ENCODE peak calls at places on chromosome 13, in ten cellular contexts. D is mesendoderm; S is spleen; X is gastrocnemius medialis; O is thoracic aorta; F is A549; R is ovary; U is fibroblast of the aortic adventitia; M is CD4-positive, alpha-beta memory T cell; C is aorta. K is an unnamed sample.
A peak's percentile ranks its signal among the peaks of the same experiment; 100 is the strongest.

GRCh38 chr13:45670481-45670880 is 31.6 kb upstream of the CBY2 start:
- DNase-seq in F (no peak), X (no peak), C (no peak), D (no peak), O (no peak), U (no peak), R (no peak), S (no peak), M (no peak), K (no peak)

GRCh38 chr13:72403396-72404010 is 323.9 kb downstream of the MZT1 start:
- DNase-seq in S (no peak), C (no peak), O (no peak), R (no peak), X (no peak), D (no peak), F (no peak), M (no peak), U (no peak), K (peak; percentile 46)

GRCh38 chr13:68369739-68370138 is 1139.6 kb upstream of the PCDH9 start:
- DNase-seq in M (no peak), U (no peak), R (no peak), X (no peak), O (no peak), S (no peak), D (peak; percentile 39), C (no peak), F (peak; percentile 59), K (peak; percentile 60)

GRCh38 chr13:74529968-74530367 is 395.8 kb upstream of the KLF12 start:
- DNase-seq in S (no peak), R (no peak), M (no peak), C (no peak), O (no peak), D (no peak), F (no peak), U (no peak), X (no peak), K (no peak)

GRCh38 chr13:81020010-81020409 is 679.1 kb upstream of the SPRY2 start:
- DNase-seq in M (no peak), C (no peak), D (no peak), U (no peak), S (no peak), F (no peak), X (no peak), R (no peak), O (no peak), K (no peak)

GRCh38 chr13:49071341-49071937 is 95.7 kb downstream of the FNDC3A start:
- DNase-seq in O (no peak), U (no peak), X (no peak), F (no peak), C (no peak), M (no peak), S (no peak), R (no peak), D (no peak), K (no peak)

GRCh38 chr13:45932611-45933182 is 81.1 kb upstream of the SIAH3 start:
- DNase-seq in F (no peak), U (no peak), S (no peak), X (no peak), R (no peak), C (no peak), M (no peak), D (no peak), O (no peak), K (no peak)

GRCh38 chr13:44921931-44922758 is 67.1 kb downstream of the NUFIP1 start:
- DNase-seq in D (no peak), U (peak; percentile 97), S (no peak), R (no peak), O (peak; percentile 62), C (peak; percentile 72), M (no peak), X (peak; percentile 89), F (peak; percentile 92), K (peak; percentile 95)

GRCh38 chr13:81927347-81927746 is 1586.4 kb upstream of the SPRY2 start:
- DNase-seq in U (no peak), D (peak; percentile 61), O (no peak), X (no peak), C (no peak), R (no peak), F (peak; percentile 4), S (no peak), M (no peak), K (peak; percentile 23)

GRCh38 chr13:32314968-32315254 is 252 bp downstream of the ZAR1L start:
- DNase-seq in F (peak; percentile 33), S (no peak), R (no peak), M (peak; percentile 69), C (peak; percentile 52), X (peak; percentile 2), O (no peak), D (peak; percentile 84), U (peak; percentile 58), K (peak; percentile 42)

GRCh38 chr13:30306762-30307193 is 573 bp downstream of the KATNAL1 start:
- DNase-seq in O (peak; percentile 88), M (peak; percentile 88), X (peak; percentile 86), D (peak; percentile 98), C (peak; percentile 96), F (peak; percentile 89), U (peak; percentile 92), S (peak; percentile 97), R (peak; percentile 95), K (peak; percentile 90)

GRCh38 chr13:106986033-106986484 is 418.1 kb upstream of the ARGLU1 start:
- DNase-seq in C (no peak), M (no peak), R (no peak), X (no peak), D (peak; percentile 82), U (no peak), S (no peak), F (no peak), O (no peak), K (no peak)
- H3K4me3 ChIP-seq in C (no peak overlapping the region), M (no peak overlapping the region), R (no peak overlapping the region), X (no peak overlapping the region), D (no peak overlapping the region), U (no peak overlapping the region), S (no peak overlapping the region), F (no peak overlapping the region), O (no peak overlapping the region), K (no peak overlapping the region)

DNA sequence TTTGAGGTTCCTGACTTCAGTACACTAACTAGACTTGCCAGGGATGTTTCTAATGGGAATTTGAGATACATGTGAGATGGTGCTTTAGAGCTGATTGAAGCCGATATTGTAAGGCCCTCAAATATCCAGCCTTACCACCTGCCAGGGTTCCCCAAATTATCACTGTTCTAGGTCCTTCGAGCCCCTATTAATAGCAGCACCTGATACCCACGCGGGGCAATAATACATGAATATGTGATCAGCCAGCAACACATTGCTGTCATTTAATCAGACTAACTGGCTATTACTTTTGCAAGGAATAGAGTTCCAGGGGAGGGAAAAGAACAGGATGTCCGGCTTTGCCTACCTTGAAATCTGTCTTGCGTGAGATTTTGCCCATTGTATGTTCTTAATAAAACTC is 5.1 kb downstream of the RGCC start:
- DNase-seq in F (no peak), D (no peak), C (no peak), M (no peak), S (no peak), O (no peak), X (no peak), U (no peak), R (no peak), K (no peak)
- H3K4me3 ChIP-seq in F (no peak overlapping the region), D (no peak overlapping the region), C (no peak overlapping the region), M (peak overlapping the region; percentile 58), S (no peak overlapping the region), O (no peak overlapping the region), X (peak overlapping the region; percentile 11), U (no peak overlapping the region), R (no peak overlapping the region), K (no peak overlapping the region)

GRCh38 chr13:23205807-23206206 is 25.0 kb downstream of the SGCG start:
- DNase-seq in F (no peak), M (no peak), C (no peak), O (no peak), R (no peak), X (no peak), D (no peak), U (no peak), S (no peak), K (no peak)

GRCh38 chr13:23202383-23202782 is 21.6 kb downstream of the SGCG start:
- DNase-seq in O (no peak), C (no peak), D (no peak), M (no peak), S (no peak), U (no peak), F (no peak), R (no peak), X (no peak), K (peak; percentile 6)

GRCh38 chr13:23201870-23202269 is 21.1 kb downstream of the SGCG start:
- DNase-seq in X (no peak), F (no peak), U (no peak), C (no peak), M (no peak), D (no peak), S (no peak), R (no peak), O (no peak), K (no peak)
- H3K4me3 ChIP-seq in X (no peak overlapping the region), F (no peak overlapping the region), U (no peak overlapping the region), C (no peak overlapping the region), M (no peak overlapping the region), D (no peak overlapping the region), S (no peak overlapping the region), R (no peak overlapping the region), O (no peak overlapping the region), K (no peak overlapping the region)

DNA sequence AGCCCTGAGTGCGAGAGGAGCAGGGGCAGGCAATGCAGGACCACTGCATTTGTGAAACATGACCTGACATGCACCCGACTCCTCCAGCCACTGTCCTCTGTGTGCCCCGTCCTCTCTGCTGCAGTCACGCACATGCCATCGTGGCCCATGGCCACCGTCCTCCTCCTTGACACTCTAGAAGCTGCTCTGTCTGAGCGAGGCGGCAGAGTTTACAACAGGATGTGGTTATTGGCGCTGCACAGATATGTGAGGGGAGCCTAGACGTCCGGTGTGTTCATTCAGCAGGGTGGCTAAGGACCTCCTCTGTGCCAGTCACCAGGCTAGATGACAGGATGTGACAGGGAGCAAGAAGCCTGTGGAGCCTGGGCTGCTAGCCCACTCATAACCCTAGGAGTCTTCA is 277.8 kb downstream of the FOXO1 start:
- DNase-seq in S (peak; percentile 93), M (peak; percentile 83), R (no peak), C (peak; percentile 64), X (no peak), F (no peak), U (no peak), O (no peak), D (no peak), K (no peak)
- H3K4me3 ChIP-seq in S (no peak overlapping the region), M (peak overlapping the region; percentile 85), R (no peak overlapping the region), C (no peak overlapping the region), X (no peak overlapping the region), F (no peak overlapping the region), U (no peak overlapping the region), O (no peak overlapping the region), D (no peak overlapping the region), K (no peak overlapping the region)

GRCh38 chr13:102260256-102260655 is 141.6 kb downstream of the FGF14 start:
- DNase-seq in U (no peak), R (no peak), F (no peak), D (no peak), S (no peak), C (no peak), X (no peak), O (no peak), M (no peak), K (no peak)
- H3K4me3 ChIP-seq in U (no peak overlapping the region), R (no peak overlapping the region), F (no peak overlapping the region), D (no peak overlapping the region), S (no peak overlapping the region), C (no peak overlapping the region), X (no peak overlapping the region), O (no peak overlapping the region), M (no peak overlapping the region), K (no peak overlapping the region)

GRCh38 chr13:21696865-21697448 is 26.1 kb downstream of the FGF9 start:
- DNase-seq in O (no peak), M (no peak), D (no peak), F (no peak), X (no peak), R (no peak), U (no peak), S (no peak), C (no peak), K (peak; percentile 50)
- H3K4me3 ChIP-seq in O (no peak overlapping the region), M (no peak overlapping the region), D (no peak overlapping the region), F (no peak overlapping the region), X (no peak overlapping the region), R (no peak overlapping the region), U (no peak overlapping the region), S (no peak overlapping the region), C (no peak overlapping the region), K (no peak overlapping the region)

K was measured in epithelial cell of esophagus.